ENCODE peak calls at places on chromosome 15, in seven cellular contexts. P is AG04450; Z is CD8-positive, alpha-beta T cell; Y is AG09309; E is Panc1; W is astrocyte of the spinal cord; V is psoas muscle. L is an unnamed sample.

GRCh38 chr15:45112592-45113379 is 1.2 kb downstream of the DUOX2 start:
- DNase-seq in P (no peak), Z (no peak), Y (no peak), E (no peak), W (no peak), V (no peak), L (no peak)

GRCh38 chr15:38028869-38029268 is 94.4 kb downstream of the TMCO5A start:
- DNase-seq in P (no peak), Z (no peak), Y (peak; percentile 32), E (no peak), W (peak; percentile 48), V (no peak), L (no peak)

GRCh38 chr15:26889298-26889898 is 22.5 kb downstream of the GABRA5 start:
- DNase-seq in P (peak; percentile 34), Z (no peak), Y (peak; percentile 27), E (peak; percentile 63), W (peak; percentile 79), V (no peak), L (peak; percentile 77)

GRCh38 chr15:25667829-25668228 is 195.3 kb downstream of the ATP10A start:
- DNase-seq in P (no peak), Z (no peak), Y (no peak), E (no peak), W (no peak), V (no peak), L (no peak)

GRCh38 chr15:100253640-100254039 is 88.1 kb downstream of the ADAMTS17 start:
- DNase-seq in P (no peak), Z (no peak), Y (no peak), E (no peak), W (no peak), V (no peak), L (no peak)

GRCh38 chr15:33864360-33865075 is 103.8 kb upstream of the CHRM5 start:
- DNase-seq in P (no peak), Z (no peak), Y (no peak), E (no peak), W (peak; percentile 4), V (no peak), L (no peak)

GRCh38 chr15:81027200-81027599 is 26.5 kb downstream of the TLNRD1 start:
- DNase-seq in P (no peak), Z (no peak), Y (no peak), E (no peak), W (no peak), V (no peak), L (no peak)

GRCh38 chr15:76393614-76394013 is 57.0 kb downstream of the ISL2 start:
- DNase-seq in P (no peak), Z (no peak), Y (no peak), E (no peak), W (peak; percentile 71), V (no peak), L (no peak)

GRCh38 chr15:68885070-68885469 is 45.3 kb upstream of the SPESP1 start:
- DNase-seq in P (no peak), Z (no peak), Y (peak; percentile 35), E (no peak), W (peak; percentile 15), V (no peak), L (no peak)

GRCh38 chr15:70269991-70270751 is 172.5 kb upstream of the TLE3 start:
- DNase-seq in P (no peak), Z (no peak), Y (no peak), E (no peak), W (peak; percentile 12), V (no peak), L (no peak)

GRCh38 chr15:38202356-38202755 is 50.3 kb upstream of the SPRED1 start:
- DNase-seq in P (no peak), Z (no peak), Y (no peak), E (no peak), W (no peak), V (no peak), L (no peak)

GRCh38 chr15:26648676-26649075 is 124.2 kb downstream of the GABRB3 start:
- DNase-seq in P (no peak), Z (no peak), Y (no peak), E (no peak), W (no peak), V (no peak), L (no peak)

GRCh38 chr15:74585857-74586256 is 29.8 kb upstream of the CLK3 start:
- DNase-seq in P (no peak), Z (no peak), Y (no peak), E (no peak), W (no peak), V (no peak), L (no peak)

GRCh38 chr15:100169615-100170279 is 172.0 kb downstream of the ADAMTS17 start:
- DNase-seq in P (no peak), Z (no peak), Y (no peak), E (no peak), W (no peak), V (no peak), L (no peak)

GRCh38 chr15:80929689-80930088 is 59.9 kb downstream of the MESD start:
- DNase-seq in P (no peak), Z (no peak), Y (no peak), E (no peak), W (peak; percentile 24), V (no peak), L (no peak)

GRCh38 chr15:100183921-100184480 is 157.8 kb downstream of the ADAMTS17 start:
- DNase-seq in P (no peak), Z (no peak), Y (no peak), E (no peak), W (no peak), V (no peak), L (no peak)

GRCh38 chr15:67120009-67120838 is 54.8 kb downstream of the SMAD3 start:
- DNase-seq in P (no peak), Z (no peak), Y (no peak), E (no peak), W (no peak), V (no peak), L (no peak)

GRCh38 chr15:91040851-91041250 is 18.5 kb upstream of the VPS33B start:
- DNase-seq in P (no peak), Z (no peak), Y (no peak), E (no peak), W (no peak), V (no peak), L (no peak)

GRCh38 chr15:52804526-52805081 is 14.5 kb upstream of the ONECUT1 start:
- DNase-seq in P (no peak), Z (no peak), Y (no peak), E (no peak), W (no peak), V (no peak), L (no peak)
- H3K4me3 ChIP-seq in P (peak overlapping the region; percentile 20), Z (peak overlapping the region; percentile 44), Y (peak overlapping the region; percentile 6), E (no peak overlapping the region), W (no peak overlapping the region), V (peak overlapping the region; percentile 61), L (no peak overlapping the region)

GRCh38 chr15:42737529-42738328 is 801 bp upstream of the CDAN1 start:
- DNase-seq in P (no peak), Z (no peak), Y (no peak), E (peak; percentile 17), W (no peak), V (no peak), L (no peak)
- H3K4me3 ChIP-seq in P (peak overlapping the region; percentile 64), Z (peak overlapping the region; percentile 78), Y (peak overlapping the region; percentile 60), E (peak overlapping the region; percentile 78), W (peak overlapping the region; percentile 74), V (peak overlapping the region; percentile 84), L (peak overlapping the region; percentile 75)

GRCh38 chr15:62108411-62108810 is 41.6 kb downstream of the C2CD4A start:
- DNase-seq in P (no peak), Z (no peak), Y (no peak), E (no peak), W (no peak), V (no peak), L (no peak)

GRCh38 chr15:62109457-62109856 is 42.7 kb downstream of the C2CD4A start:
- DNase-seq in P (no peak), Z (no peak), Y (no peak), E (no peak), W (no peak), V (no peak), L (no peak)

GRCh38 chr15:62107561-62108110 is 40.9 kb downstream of the C2CD4A start:
- DNase-seq in P (no peak), Z (no peak), Y (no peak), E (no peak), W (no peak), V (no peak), L (no peak)

GRCh38 chr15:62112051-62112450 is 45.3 kb downstream of the C2CD4A start:
- DNase-seq in P (no peak), Z (no peak), Y (no peak), E (no peak), W (no peak), V (no peak), L (no peak)

DNA sequence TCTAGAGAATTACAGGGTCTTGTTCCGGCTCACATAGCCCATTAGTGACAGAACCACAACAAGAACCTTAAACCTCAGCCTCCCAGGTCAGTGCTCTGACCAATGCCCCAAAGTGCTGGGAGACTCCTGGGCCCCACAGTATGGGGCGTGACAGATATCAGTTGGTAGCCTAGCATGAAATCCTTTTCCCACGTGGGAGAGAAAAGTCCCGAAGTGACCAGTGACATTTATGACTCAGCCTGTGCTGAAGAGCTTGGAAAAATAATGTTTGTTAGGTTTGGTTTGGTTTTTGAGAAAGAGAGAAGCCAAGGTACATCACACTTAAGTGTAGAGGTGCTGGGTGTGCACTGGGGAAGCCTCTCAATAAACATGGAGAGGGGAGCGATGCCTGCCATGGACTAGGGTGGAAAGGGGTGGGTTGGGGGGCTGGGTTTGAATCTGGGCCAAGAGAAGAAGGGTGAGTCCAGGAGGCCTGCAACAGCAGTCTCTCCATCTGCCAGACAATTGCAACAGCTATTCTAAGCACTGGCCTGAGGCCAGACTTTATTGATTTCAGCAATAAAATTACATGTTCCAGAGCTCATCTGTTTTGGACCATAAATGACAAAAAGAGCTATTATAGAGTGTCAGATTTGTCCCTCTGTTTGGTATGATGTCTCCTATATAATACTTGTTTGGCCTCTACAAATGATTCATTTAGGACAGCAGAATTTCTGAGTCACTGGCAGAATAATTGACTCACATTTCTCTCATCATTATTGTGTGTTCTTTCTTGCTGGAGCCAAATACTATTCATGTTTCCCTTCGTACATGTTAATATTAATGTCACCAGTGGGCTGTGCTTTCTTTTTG is 43.4 kb downstream of the C2CD4A start:
- DNase-seq in P (no peak), Z (no peak), Y (peak; percentile 13), E (peak; percentile 85), W (peak; percentile 70), V (no peak), L (no peak)
- H3K4me3 ChIP-seq in P (no peak overlapping the region), Z (no peak overlapping the region), Y (no peak overlapping the region), E (no peak overlapping the region), W (no peak overlapping the region), V (no peak overlapping the region), L (no peak overlapping the region)

DNA sequence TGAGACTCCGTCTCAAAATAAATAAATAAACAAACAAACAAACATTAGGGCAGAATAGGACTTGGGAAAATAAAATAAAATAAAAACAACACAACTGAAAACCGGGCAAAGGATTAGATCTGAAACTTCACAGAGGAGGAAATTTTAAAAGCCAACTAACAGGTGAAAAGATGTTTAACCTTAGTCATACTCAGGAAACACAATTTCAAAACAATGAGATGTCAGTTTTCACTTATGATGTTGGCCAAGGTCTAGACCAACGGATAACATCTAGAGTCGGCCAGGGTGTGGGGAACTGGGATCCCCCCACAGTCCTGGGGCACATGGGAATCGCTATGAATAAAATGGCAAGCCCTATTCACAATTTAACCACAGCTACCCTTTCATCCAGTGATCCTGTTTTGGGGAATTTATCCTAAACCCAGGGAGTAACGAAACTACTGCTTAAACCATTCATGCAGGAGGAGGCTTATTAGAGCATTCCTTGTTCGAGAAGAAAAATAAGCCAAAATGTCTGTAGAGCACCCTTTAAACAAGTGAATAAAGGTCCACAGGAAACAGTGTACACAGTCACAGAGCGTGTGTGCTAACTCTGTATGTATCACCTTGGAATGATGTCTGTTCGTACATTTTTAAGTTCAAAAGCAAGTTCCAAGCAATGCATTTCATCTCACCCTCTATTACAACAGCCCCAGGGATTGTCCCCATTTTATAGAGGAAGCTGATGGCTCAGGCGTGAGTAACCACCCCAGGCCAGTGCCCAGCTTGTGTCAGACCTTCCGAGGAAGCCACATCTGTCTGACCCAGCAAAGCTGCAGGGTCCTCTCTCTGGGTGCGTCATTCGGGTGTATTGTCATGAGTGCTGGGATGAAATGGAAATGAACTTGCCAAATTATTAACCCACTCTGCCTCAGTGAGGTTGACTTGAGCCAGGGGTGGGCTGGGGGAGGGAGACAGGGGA is 6.3 kb upstream of the ANPEP start:
- DNase-seq in P (no peak), Z (no peak), Y (peak; percentile 78), E (peak; percentile 78), W (peak; percentile 76), V (no peak), L (no peak)
- H3K4me3 ChIP-seq in P (no peak overlapping the region), Z (no peak overlapping the region), Y (no peak overlapping the region), E (peak overlapping the region; percentile 46), W (no peak overlapping the region), V (no peak overlapping the region), L (no peak overlapping the region)

L was measured in GM12865.